ENCODE peak calls at places on chromosomes 13 and 19, in eight cellular contexts. One of them, this sample, is unnamed.

GRCh38 chr19:42091300-42092266 is 15.6 kb downstream of the ZNF574 start:
- DNase-seq in progenitor cell of endocrine pancreas: no peak
- DNase-seq in breast epithelium: no peak
- DNase-seq in AG09309: no peak
- DNase-seq in GF-D8: no peak
- DNase-seq in cardiac muscle cell: peak
- DNase-seq in hippocampal formation: no peak
- DNase-seq in GM04504: no peak
- DNase-seq in this sample: no peak

GRCh38 chr13:84654654-84655244 is 772.5 kb upstream of the SLITRK1 start:
- DNase-seq in progenitor cell of endocrine pancreas: no peak
- DNase-seq in breast epithelium: no peak
- DNase-seq in AG09309: no peak
- DNase-seq in GF-D8: no peak
- DNase-seq in cardiac muscle cell: no peak
- DNase-seq in hippocampal formation: no peak
- DNase-seq in GM04504: no peak
- DNase-seq in this sample: no peak

GRCh38 chr13:78675112-78675511 is 16.2 kb upstream of the OBI1 start:
- DNase-seq in progenitor cell of endocrine pancreas: no peak
- DNase-seq in breast epithelium: no peak
- DNase-seq in AG09309: no peak
- DNase-seq in GF-D8: no peak
- DNase-seq in cardiac muscle cell: no peak
- DNase-seq in hippocampal formation: no peak
- DNase-seq in GM04504: no peak
- DNase-seq in this sample: no peak

GRCh38 chr13:110307697-110308376 is 753 bp downstream of the COL4A2 start:
- DNase-seq in progenitor cell of endocrine pancreas: no peak
- DNase-seq in breast epithelium: peak
- DNase-seq in AG09309: no peak
- DNase-seq in GF-D8: no peak
- DNase-seq in cardiac muscle cell: peak
- DNase-seq in hippocampal formation: no peak
- DNase-seq in GM04504: no peak
- DNase-seq in this sample: no peak

GRCh38 chr13:111202745-111203144 is 87.6 kb downstream of the ARHGEF7 start:
- DNase-seq in progenitor cell of endocrine pancreas: no peak
- DNase-seq in breast epithelium: no peak
- DNase-seq in AG09309: peak
- DNase-seq in GF-D8: no peak
- DNase-seq in cardiac muscle cell: peak
- DNase-seq in hippocampal formation: no peak
- DNase-seq in GM04504: no peak
- DNase-seq in this sample: peak

GRCh38 chr13:40452741-40453665 is 213.4 kb downstream of the FOXO1 start:
- DNase-seq in progenitor cell of endocrine pancreas: no peak
- DNase-seq in breast epithelium: no peak
- DNase-seq in AG09309: no peak
- DNase-seq in GF-D8: no peak
- DNase-seq in cardiac muscle cell: no peak
- DNase-seq in hippocampal formation: no peak
- DNase-seq in GM04504: no peak
- DNase-seq in this sample: no peak

GRCh38 chr13:93535256-93535655 is 308.6 kb downstream of the GPC6 start:
- DNase-seq in progenitor cell of endocrine pancreas: no peak
- DNase-seq in breast epithelium: no peak
- DNase-seq in AG09309: no peak
- DNase-seq in GF-D8: no peak
- DNase-seq in cardiac muscle cell: peak
- DNase-seq in hippocampal formation: no peak
- DNase-seq in GM04504: no peak
- DNase-seq in this sample: peak

GRCh38 chr19:19528721-19529490 is at the start of gene YJEFN3:
- DNase-seq in progenitor cell of endocrine pancreas: no peak
- DNase-seq in breast epithelium: no peak
- DNase-seq in AG09309: no peak
- DNase-seq in GF-D8: no peak
- DNase-seq in cardiac muscle cell: peak
- DNase-seq in hippocampal formation: peak
- DNase-seq in GM04504: no peak
- DNase-seq in this sample: no peak

GRCh38 chr19:53903055-53903680 is 5.9 kb upstream of the CACNG7 start:
- DNase-seq in progenitor cell of endocrine pancreas: peak
- DNase-seq in breast epithelium: no peak
- DNase-seq in AG09309: no peak
- DNase-seq in GF-D8: no peak
- DNase-seq in cardiac muscle cell: peak
- DNase-seq in hippocampal formation: no peak
- DNase-seq in GM04504: no peak
- DNase-seq in this sample: no peak

GRCh38 chr13:109941951-109942350 is 155.6 kb upstream of the IRS2 start:
- DNase-seq in progenitor cell of endocrine pancreas: no peak
- DNase-seq in breast epithelium: no peak
- DNase-seq in AG09309: peak
- DNase-seq in GF-D8: no peak
- DNase-seq in cardiac muscle cell: peak
- DNase-seq in hippocampal formation: no peak
- DNase-seq in GM04504: peak
- DNase-seq in this sample: no peak

GRCh38 chr13:29771247-29771646 is 79.2 kb downstream of the UBL3 start:
- DNase-seq in progenitor cell of endocrine pancreas: no peak
- DNase-seq in breast epithelium: no peak
- DNase-seq in AG09309: no peak
- DNase-seq in GF-D8: peak
- DNase-seq in cardiac muscle cell: peak
- DNase-seq in hippocampal formation: peak
- DNase-seq in GM04504: no peak
- DNase-seq in this sample: no peak

GRCh38 chr13:111999352-111999751 is 67.6 kb upstream of the SOX1 start:
- DNase-seq in progenitor cell of endocrine pancreas: no peak
- DNase-seq in breast epithelium: no peak
- DNase-seq in AG09309: no peak
- DNase-seq in GF-D8: no peak
- DNase-seq in cardiac muscle cell: no peak
- DNase-seq in hippocampal formation: no peak
- DNase-seq in GM04504: no peak
- DNase-seq in this sample: no peak

GRCh38 chr13:50457430-50458393 is 385.8 kb downstream of the DLEU7 start:
- DNase-seq in progenitor cell of endocrine pancreas: no peak
- DNase-seq in breast epithelium: no peak
- DNase-seq in AG09309: no peak
- DNase-seq in GF-D8: no peak
- DNase-seq in cardiac muscle cell: no peak
- DNase-seq in hippocampal formation: no peak
- DNase-seq in GM04504: no peak
- DNase-seq in this sample: no peak

GRCh38 chr19:35206379-35206778 is 22.2 kb downstream of the FAM187B start:
- DNase-seq in progenitor cell of endocrine pancreas: no peak
- DNase-seq in breast epithelium: no peak
- DNase-seq in AG09309: no peak
- DNase-seq in GF-D8: peak
- DNase-seq in cardiac muscle cell: no peak
- DNase-seq in hippocampal formation: no peak
- DNase-seq in GM04504: no peak
- DNase-seq in this sample: no peak

GRCh38 chr19:58416631-58417030 is 8.2 kb downstream of the ZNF584 start:
- DNase-seq in progenitor cell of endocrine pancreas: no peak
- DNase-seq in breast epithelium: no peak
- DNase-seq in AG09309: no peak
- DNase-seq in GF-D8: no peak
- DNase-seq in cardiac muscle cell: no peak
- DNase-seq in hippocampal formation: no peak
- DNase-seq in GM04504: no peak
- DNase-seq in this sample: no peak

GRCh38 chr19:16542894-16543498 is 759 bp upstream of the CHERP start:
- DNase-seq in progenitor cell of endocrine pancreas: no peak
- DNase-seq in breast epithelium: no peak
- DNase-seq in AG09309: no peak
- DNase-seq in GF-D8: no peak
- DNase-seq in cardiac muscle cell: peak
- DNase-seq in hippocampal formation: no peak
- DNase-seq in GM04504: no peak
- DNase-seq in this sample: no peak

GRCh38 chr13:52599853-52600603 is 42.2 kb upstream of the HNRNPA1L2 start:
- DNase-seq in progenitor cell of endocrine pancreas: peak
- DNase-seq in breast epithelium: no peak
- DNase-seq in AG09309: no peak
- DNase-seq in GF-D8: no peak
- DNase-seq in cardiac muscle cell: peak
- DNase-seq in hippocampal formation: no peak
- DNase-seq in GM04504: no peak
- DNase-seq in this sample: no peak

GRCh38 chr13:55977436-55977835 is 1163.3 kb upstream of the PRR20A start:
- DNase-seq in progenitor cell of endocrine pancreas: no peak
- DNase-seq in breast epithelium: no peak
- DNase-seq in AG09309: no peak
- DNase-seq in GF-D8: no peak
- DNase-seq in cardiac muscle cell: no peak
- DNase-seq in hippocampal formation: no peak
- DNase-seq in GM04504: no peak
- DNase-seq in this sample: no peak

GRCh38 chr13:79901336-79901735 is 420.4 kb downstream of the NDFIP2 start:
- DNase-seq in progenitor cell of endocrine pancreas: no peak
- DNase-seq in breast epithelium: no peak
- DNase-seq in AG09309: no peak
- DNase-seq in GF-D8: no peak
- DNase-seq in cardiac muscle cell: peak
- DNase-seq in hippocampal formation: no peak
- DNase-seq in GM04504: no peak
- DNase-seq in this sample: no peak

GRCh38 chr19:1214862-1215731 is 9.5 kb downstream of the STK11 start:
- DNase-seq in progenitor cell of endocrine pancreas: no peak
- DNase-seq in breast epithelium: no peak
- DNase-seq in AG09309: no peak
- DNase-seq in GF-D8: no peak
- DNase-seq in cardiac muscle cell: no peak
- DNase-seq in hippocampal formation: no peak
- DNase-seq in GM04504: no peak
- DNase-seq in this sample: peak

GRCh38 chr19:18009412-18010066 is 1.6 kb downstream of the ARRDC2 start:
- DNase-seq in progenitor cell of endocrine pancreas: no peak
- DNase-seq in breast epithelium: no peak
- DNase-seq in AG09309: no peak
- DNase-seq in GF-D8: no peak
- DNase-seq in cardiac muscle cell: no peak
- DNase-seq in hippocampal formation: no peak
- DNase-seq in GM04504: no peak
- DNase-seq in this sample: no peak

GRCh38 chr13:36606060-36606459 is 67.8 kb upstream of the SERTM1 start:
- DNase-seq in progenitor cell of endocrine pancreas: no peak
- DNase-seq in breast epithelium: no peak
- DNase-seq in AG09309: no peak
- DNase-seq in GF-D8: no peak
- DNase-seq in cardiac muscle cell: no peak
- DNase-seq in hippocampal formation: no peak
- DNase-seq in GM04504: no peak
- DNase-seq in this sample: no peak

This sample was measured in GM04503.